ENCODE peak calls at places on chromosomes 6 and 20, in six cellular contexts. A is tibial nerve, I is left ventricle myocardium inferior, V is psoas muscle, M is fibroblast of mammary gland, Y is IMR-90. K is an unnamed sample.

GRCh38 chr20:46276531-46276930 is 31.8 kb downstream of the CDH22 start:
- DNase-seq in Y (no peak), I (no peak), M (no peak), A (no peak), V (no peak), K (no peak)

GRCh38 chr6:111417946-111418345 is 65.1 kb downstream of the REV3L start:
- DNase-seq in M (peak; percentile 40), Y (peak; percentile 13), I (no peak), V (no peak), A (no peak), K (no peak)

GRCh38 chr6:1636971-1637871 is 27.5 kb downstream of the FOXC1 start:
- DNase-seq in Y (peak; percentile 60), M (no peak), V (no peak), A (no peak), I (no peak), K (no peak)

GRCh38 chr6:170029416-170030283 is 261.2 kb downstream of the DLL1 start:
- DNase-seq in Y (no peak), I (no peak), A (no peak), V (no peak), M (no peak), K (peak; percentile 76)

GRCh38 chr6:97919631-97920030 is 636.6 kb upstream of the MMS22L start:
- DNase-seq in I (no peak), Y (no peak), M (no peak), A (no peak), V (no peak), K (no peak)

GRCh38 chr20:50153500-50154377 is at the start of gene PEDS1:
- DNase-seq in Y (peak; percentile 90), I (peak; percentile 94), M (peak; percentile 84), A (peak; percentile 70), V (peak; percentile 93), K (peak; percentile 82)

GRCh38 chr6:33755070-33755869 is 8.6 kb upstream of the IP6K3 start:
- DNase-seq in A (no peak), Y (no peak), V (no peak), I (no peak), M (no peak), K (no peak)

GRCh38 chr6:3957321-3957720 is 108.1 kb downstream of the FAM50B start:
- DNase-seq in A (no peak), V (no peak), I (no peak), Y (peak; percentile 31), M (no peak), K (no peak)

GRCh38 chr6:42158011-42158410 is 15.2 kb upstream of the GUCA1A start:
- DNase-seq in V (no peak), A (no peak), M (peak; percentile 64), I (peak; percentile 21), Y (peak; percentile 24), K (peak; percentile 50)

GRCh38 chr6:154407440-154407839 is 50.8 kb upstream of the IPCEF1 start:
- DNase-seq in I (no peak), A (no peak), M (no peak), V (no peak), Y (no peak), K (no peak)

GRCh38 chr6:2732503-2733089 is 18.1 kb downstream of the MYLK4 start:
- DNase-seq in V (no peak), M (no peak), Y (no peak), I (no peak), A (peak; percentile 20), K (no peak)

GRCh38 chr20:21134883-21135493 is 9.1 kb downstream of the KIZ start:
- DNase-seq in Y (no peak), A (no peak), I (no peak), M (no peak), V (no peak), K (no peak)

GRCh38 chr6:129859524-129859923 is 1.6 kb downstream of the TMEM244 start:
- DNase-seq in I (no peak), Y (peak; percentile 54), A (no peak), M (peak; percentile 69), V (no peak), K (no peak)

GRCh38 chr6:91387290-91388062 is 800.6 kb upstream of the MAP3K7 start:
- DNase-seq in M (no peak), Y (no peak), V (no peak), I (no peak), A (no peak), K (no peak)

GRCh38 chr20:51532577-51533191 is 9.8 kb downstream of the NFATC2 start:
- DNase-seq in V (peak; percentile 64), A (no peak), Y (peak; percentile 45), I (peak; percentile 52), M (peak; percentile 6), K (peak; percentile 91)

GRCh38 chr6:161761966-161762365 is 488.1 kb upstream of the AGPAT4 start:
- DNase-seq in V (no peak), A (no peak), I (no peak), Y (no peak), M (no peak), K (no peak)

GRCh38 chr6:138562691-138563090 is 63.4 kb upstream of the NHSL1 start:
- DNase-seq in A (no peak), Y (no peak), I (no peak), V (no peak), M (no peak), K (no peak)

GRCh38 chr6:77106992-77107391 is 356.3 kb downstream of the HTR1B start:
- DNase-seq in Y (no peak), A (no peak), M (peak; percentile 5), V (no peak), I (no peak), K (no peak)

DNA sequence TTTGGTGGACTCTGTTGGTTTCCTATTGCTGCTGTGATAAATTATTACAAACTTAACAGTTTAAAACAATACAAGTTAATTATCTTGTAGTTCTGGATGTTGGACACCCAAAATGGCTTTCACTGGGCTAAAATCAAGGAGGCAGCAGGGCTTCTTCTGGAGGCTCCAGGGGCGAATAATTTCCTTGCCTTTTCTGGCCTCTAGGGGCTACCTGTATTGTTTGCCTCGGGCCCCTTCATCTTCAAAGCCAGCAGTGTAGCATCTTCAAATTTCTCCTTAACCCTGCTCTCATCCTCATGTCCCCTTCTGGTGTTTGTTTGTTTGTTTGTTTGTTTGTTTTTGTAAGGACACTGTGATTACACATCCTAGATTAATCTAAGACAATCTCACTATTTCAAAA is 60.5 kb upstream of the ANKEF1 start:
- DNase-seq in A (no peak), V (no peak), I (no peak), M (no peak), Y (no peak), K (no peak)
- TF ChIP-seq CTCF in A (no peak), V (no peak), I (no peak), M (no peak), Y (no peak), K (no peak)

DNA sequence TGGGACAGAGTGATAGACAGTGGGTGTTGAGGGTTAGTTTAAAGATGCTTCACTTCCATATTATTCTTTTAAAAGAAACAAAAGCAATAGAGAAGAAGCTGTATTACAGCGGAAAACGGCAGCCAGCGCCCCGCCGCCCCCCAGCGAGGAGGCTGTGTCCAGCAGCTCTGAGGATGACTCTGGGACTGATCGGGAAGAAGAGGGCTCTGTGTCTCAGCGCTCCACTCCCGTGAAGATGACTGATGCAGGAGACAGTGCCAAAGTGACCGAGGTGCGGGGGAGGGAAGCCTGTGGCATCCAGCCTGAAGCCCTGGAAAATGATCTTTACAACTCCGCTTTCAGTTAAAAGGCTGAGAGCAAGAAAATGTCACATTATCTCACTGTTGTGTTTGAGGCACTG is 100.2 kb downstream of the FIG4 start:
- DNase-seq in I (no peak), A (no peak), M (peak; percentile 86), V (peak; percentile 17), Y (peak; percentile 33), K (no peak)
- TF ChIP-seq CTCF in I (no peak), A (no peak), M (peak; percentile 11), V (no peak), Y (no peak), K (no peak)

GRCh38 chr6:35017461-35018183 is 123.5 kb downstream of the TCP11 start:
- DNase-seq in Y (no peak), V (peak; percentile 51), I (peak; percentile 58), M (peak; percentile 56), A (peak; percentile 63), K (no peak)
- TF ChIP-seq CTCF in Y (no peak), V (no peak), I (peak; percentile 37), M (no peak), A (no peak), K (no peak)

GRCh38 chr6:48447251-48447650 is 336.3 kb upstream of the PTCHD4 start:
- DNase-seq in V (no peak), M (no peak), I (no peak), Y (no peak), A (no peak), K (no peak)

GRCh38 chr6:48449002-48449401 is 338.0 kb upstream of the PTCHD4 start:
- DNase-seq in A (no peak), M (peak; percentile 33), I (no peak), Y (peak; percentile 19), V (no peak), K (no peak)
- TF ChIP-seq CTCF in A (no peak), M (peak; percentile 31), I (no peak), Y (peak; percentile 28), V (no peak), K (no peak)

GRCh38 chr6:84779380-84779779 is 15.0 kb upstream of the TBX18 start:
- DNase-seq in A (no peak), V (no peak), Y (no peak), I (no peak), M (no peak), K (no peak)
- TF ChIP-seq CTCF in A (no peak), V (no peak), Y (no peak), I (no peak), M (peak; percentile 22), K (no peak)

GRCh38 chr6:25331085-25331685 is 52.0 kb downstream of the CARMIL1 start:
- DNase-seq in Y (no peak), M (peak; percentile 78), A (no peak), I (no peak), V (no peak), K (no peak)
- TF ChIP-seq CTCF in Y (no peak), M (no peak), A (no peak), I (no peak), V (no peak), K (no peak)

DNA sequence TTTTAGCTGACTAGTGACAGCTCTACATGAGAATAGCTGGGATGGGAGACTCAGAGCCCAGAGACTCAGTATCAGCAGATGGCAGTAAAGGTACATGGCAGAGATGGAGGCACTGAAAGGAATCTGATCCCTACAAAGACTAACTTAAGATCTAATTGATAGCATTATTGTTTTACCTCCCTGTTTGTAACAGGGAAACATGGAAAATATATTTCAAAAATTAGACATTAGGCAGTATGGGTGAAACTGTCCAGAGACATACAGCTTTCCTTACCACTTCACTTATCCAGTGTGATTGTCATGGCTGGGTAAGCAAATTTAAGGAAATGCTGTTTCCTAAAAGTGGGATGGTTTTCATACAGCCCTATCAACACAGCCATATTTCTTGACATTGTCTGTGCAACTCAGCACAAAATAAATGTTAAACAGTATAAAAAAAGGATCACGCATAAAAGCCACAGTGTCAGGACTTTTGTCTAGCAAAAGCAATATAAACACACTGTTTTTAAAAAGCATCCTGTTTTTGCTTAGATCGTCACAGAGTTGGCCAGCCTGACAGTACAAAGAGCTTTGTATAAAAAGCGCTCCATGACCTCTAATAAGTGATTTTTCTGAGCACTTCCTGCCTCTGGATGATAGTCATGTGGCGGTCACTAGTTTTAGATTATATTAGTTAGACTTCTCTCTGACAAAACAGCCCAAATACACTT is 376.9 kb downstream of the PHF3 start:
- DNase-seq in V (no peak), Y (peak; percentile 78), I (no peak), A (peak; percentile 7), M (peak; percentile 63), K (no peak)
- TF ChIP-seq CTCF in V (no peak), Y (peak; percentile 91), I (peak; percentile 56), A (peak; percentile 26), M (peak; percentile 85), K (no peak)